ENCODE peak calls at places on chromosomes 1 and 21, in ten cellular contexts. L, W, M, K, F, N, H, Z, V and C are unnamed samples.
A peak's percentile ranks its signal among the peaks of the same experiment; 100 is the strongest.

GRCh38 chr1:68359045-68359444 is 90.7 kb downstream of the RPE65 start:
- DNase-seq in H (no peak), L (peak; percentile 14), Z (no peak), M (peak; percentile 65), F (no peak), V (no peak), K (peak; percentile 17), N (no peak), W (no peak), C (no peak)

GRCh38 chr1:23122023-23122738 is 46.5 kb downstream of the LUZP1 start:
- DNase-seq in K (peak; percentile 56), H (no peak), M (peak; percentile 85), W (no peak), L (peak; percentile 72), V (no peak), F (peak; percentile 68), N (no peak), Z (no peak), C (peak; percentile 21)

GRCh38 chr1:219927956-219928790 is at the start of gene SLC30A10:
- DNase-seq in M (peak; percentile 10), F (peak; percentile 57), H (no peak), N (no peak), K (peak; percentile 5), L (peak; percentile 1), V (no peak), Z (no peak), W (peak; percentile 57), C (no peak)

GRCh38 chr1:7329868-7330615 is 441.1 kb upstream of the VAMP3 start:
- DNase-seq in Z (no peak), M (no peak), L (no peak), H (no peak), K (no peak), V (no peak), W (no peak), N (no peak), F (no peak), C (no peak)

GRCh38 chr1:177355575-177355974 is 184.8 kb downstream of the BRINP2 start:
- DNase-seq in L (peak; percentile 57), K (peak; percentile 58), N (no peak), V (no peak), Z (no peak), H (no peak), W (no peak), M (peak; percentile 47), F (peak; percentile 21), C (no peak)

GRCh38 chr21:39924577-39925308 is 57.5 kb downstream of the PCP4 start:
- DNase-seq in N (no peak), H (no peak), M (no peak), Z (no peak), K (no peak), V (no peak), F (no peak), W (no peak), L (no peak), C (no peak)

GRCh38 chr1:160637065-160637464 is 9.8 kb downstream of the SLAMF1 start:
- DNase-seq in V (no peak), Z (no peak), N (no peak), K (no peak), H (no peak), F (no peak), L (no peak), W (no peak), M (no peak), C (no peak)

GRCh38 chr1:157948547-157949152 is 44.8 kb upstream of the KIRREL1 start:
- DNase-seq in V (no peak), N (no peak), Z (no peak), L (peak; percentile 54), M (peak; percentile 62), F (peak; percentile 35), H (peak; percentile 43), W (no peak), K (peak; percentile 47), C (no peak)

GRCh38 chr1:226638001-226638601 is 89.5 kb downstream of the STUM start:
- DNase-seq in Z (no peak), N (no peak), M (no peak), H (no peak), V (no peak), K (no peak), L (no peak), F (peak; percentile 10), W (peak; percentile 67), C (no peak)

GRCh38 chr1:160837558-160838205 is 25.0 kb downstream of the CD244 start:
- DNase-seq in W (peak; percentile 84), F (peak; percentile 68), Z (no peak), L (no peak), N (peak; percentile 33), H (peak; percentile 12), K (no peak), V (no peak), M (no peak), C (no peak)

GRCh38 chr1:185441608-185442007 is 124.6 kb upstream of the IVNS1ABP start:
- DNase-seq in L (peak; percentile 63), Z (peak; percentile 79), M (peak; percentile 2), W (no peak), H (no peak), F (no peak), N (no peak), V (no peak), K (peak; percentile 76), C (no peak)

GRCh38 chr1:202462342-202463076 is 114.0 kb downstream of the PPP1R12B start:
- DNase-seq in W (no peak), N (no peak), F (peak; percentile 16), Z (no peak), L (no peak), K (no peak), V (no peak), M (no peak), H (no peak), C (peak; percentile 28)

GRCh38 chr1:193417945-193418744 is 231.7 kb upstream of the B3GALT2 start:
- DNase-seq in M (peak; percentile 61), V (no peak), K (peak; percentile 67), F (no peak), W (no peak), N (no peak), L (peak; percentile 44), H (no peak), Z (no peak), C (no peak)

GRCh38 chr1:229229721-229230135 is 41.2 kb upstream of the RAB4A start:
- DNase-seq in Z (peak; percentile 87), M (peak; percentile 78), N (no peak), H (no peak), L (peak; percentile 49), F (peak; percentile 40), K (peak; percentile 34), W (no peak), V (peak; percentile 42), C (peak; percentile 85)

GRCh38 chr1:85374160-85374559 is 90.8 kb downstream of the DDAH1 start:
- DNase-seq in K (peak; percentile 91), F (no peak), M (peak; percentile 71), W (no peak), Z (peak; percentile 60), L (peak; percentile 90), H (peak; percentile 22), V (no peak), N (no peak), C (no peak)

GRCh38 chr1:181033799-181034391 is at the start of gene MR1:
- DNase-seq in F (no peak), M (peak; percentile 90), Z (peak; percentile 57), W (no peak), H (peak; percentile 81), V (no peak), N (no peak), L (peak; percentile 90), K (peak; percentile 93), C (peak; percentile 58)

GRCh38 chr1:199015799-199016198 is 377.0 kb downstream of the PTPRC start:
- DNase-seq in L (no peak), V (no peak), H (no peak), N (no peak), F (no peak), K (no peak), Z (no peak), M (no peak), W (no peak), C (no peak)

GRCh38 chr21:38804617-38805281 is 980 bp upstream of the ETS2 start:
- DNase-seq in K (no peak), F (peak; percentile 86), M (peak; percentile 61), N (no peak), W (peak; percentile 92), H (peak; percentile 40), Z (peak; percentile 66), V (no peak), L (peak; percentile 58), C (peak; percentile 72)

GRCh38 chr1:222009105-222009730 is 267.3 kb upstream of the DUSP10 start:
- DNase-seq in F (no peak), K (peak; percentile 42), V (no peak), H (no peak), W (no peak), N (no peak), Z (no peak), M (peak; percentile 25), L (peak; percentile 32), C (no peak)

DNA sequence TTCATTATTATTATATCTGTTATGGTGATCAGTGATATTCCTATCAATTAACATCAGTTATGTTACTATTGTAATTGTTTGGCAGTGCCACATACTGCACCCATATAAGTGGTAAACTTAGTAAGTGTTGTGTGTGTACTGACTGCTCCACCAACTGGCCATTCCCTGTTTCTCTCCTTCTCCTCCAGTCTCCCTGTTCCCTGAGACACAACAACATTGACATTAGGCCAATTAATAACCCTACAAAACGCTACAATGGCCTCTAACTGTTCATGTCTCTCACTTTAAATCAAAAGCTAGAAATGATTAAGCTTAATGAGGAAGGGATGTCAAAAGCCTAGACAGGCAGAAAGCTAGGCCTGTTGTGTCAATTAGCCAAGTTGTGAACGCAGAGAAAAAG is 6.6 kb upstream of the THRAP3 start:
- DNase-seq in N (no peak), M (peak; percentile 71), W (no peak), V (no peak), K (peak; percentile 60), L (peak; percentile 55), H (peak; percentile 29), F (no peak), Z (no peak), C (no peak)
- TF ChIP-seq CTCF in N (no peak), M (peak; percentile 60), W (no peak), V (no peak), K (peak; percentile 41), L (peak; percentile 37), H (peak; percentile 35), F (no peak), Z (peak; percentile 25), C (peak; percentile 54)

GRCh38 chr1:109788695-109789521 is 25.2 kb upstream of the EPS8L3 start:
- DNase-seq in V (no peak), W (peak; percentile 68), H (peak; percentile 21), F (peak; percentile 16), Z (peak; percentile 11), N (no peak), K (no peak), L (no peak), M (no peak), C (no peak)
- TF ChIP-seq CTCF in V (peak; percentile 6), W (no peak), H (no peak), F (no peak), Z (peak; percentile 14), N (no peak), K (peak; percentile 54), L (peak; percentile 44), M (peak; percentile 49), C (no peak)

GRCh38 chr21:36589352-36589971 is 109.5 kb upstream of the SIM2 start:
- DNase-seq in W (peak; percentile 90), K (peak; percentile 65), Z (peak; percentile 73), V (no peak), H (peak; percentile 59), F (peak; percentile 32), N (no peak), M (peak; percentile 54), L (peak; percentile 64), C (no peak)
- TF ChIP-seq CTCF in W (peak; percentile 38), K (peak; percentile 70), Z (peak; percentile 35), V (no peak), H (peak; percentile 64), F (peak; percentile 23), N (peak; percentile 28), M (peak; percentile 60), L (peak; percentile 73), C (peak; percentile 39)

GRCh38 chr1:57017717-57018116 is 51.9 kb upstream of the C8B start:
- DNase-seq in H (peak; percentile 8), N (no peak), F (no peak), K (peak; percentile 1), W (no peak), Z (no peak), V (no peak), M (no peak), L (peak; percentile 29), C (no peak)
- TF ChIP-seq CTCF in H (no peak), N (no peak), F (no peak), K (no peak), W (no peak), Z (no peak), V (no peak), M (peak; percentile 15), L (peak; percentile 53), C (no peak)